ENCODE peak calls at places on chromosomes 12 and 14, in four cellular contexts. One of them, this sample, is unnamed.

GRCh38 chr14:72651081-72651480 is 242.8 kb downstream of the DPF3 start:
- DNase-seq in SK-N-SH: peak; percentile 51
- DNase-seq in GM12891: no peak
- DNase-seq in GM12892: no peak
- DNase-seq in this sample: no peak

GRCh38 chr14:64520699-64521098 is 16.1 kb downstream of the ZBTB1 start:
- DNase-seq in SK-N-SH: no peak
- DNase-seq in GM12891: no peak
- DNase-seq in GM12892: no peak
- DNase-seq in this sample: no peak

GRCh38 chr12:131387281-131388163 is 323.4 kb upstream of the SFSWAP start:
- DNase-seq in GM12891: no peak
- DNase-seq in GM12892: no peak
- DNase-seq in SK-N-SH: no peak
- DNase-seq in this sample: no peak

GRCh38 chr12:13367973-13368372 is 171.4 kb downstream of the EMP1 start:
- DNase-seq in SK-N-SH: no peak
- DNase-seq in GM12892: no peak
- DNase-seq in GM12891: no peak
- DNase-seq in this sample: no peak

GRCh38 chr14:21703357-21704339 is 30.0 kb upstream of the OR4E1 start:
- DNase-seq in GM12892: no peak
- DNase-seq in GM12891: no peak
- DNase-seq in SK-N-SH: no peak
- DNase-seq in this sample: no peak

GRCh38 chr12:42180990-42181611 is 36.4 kb upstream of the GXYLT1 start:
- DNase-seq in SK-N-SH: no peak
- DNase-seq in GM12892: no peak
- DNase-seq in GM12891: no peak
- DNase-seq in this sample: no peak

GRCh38 chr14:72603639-72604038 is 290.3 kb downstream of the DPF3 start:
- DNase-seq in SK-N-SH: no peak
- DNase-seq in GM12891: no peak
- DNase-seq in GM12892: no peak
- DNase-seq in this sample: no peak

GRCh38 chr14:21220874-21221477 is 48.3 kb downstream of the HNRNPC start:
- DNase-seq in SK-N-SH: no peak
- DNase-seq in GM12891: no peak
- DNase-seq in GM12892: no peak
- DNase-seq in this sample: no peak

GRCh38 chr12:131456301-131457027 is 254.4 kb upstream of the SFSWAP start:
- DNase-seq in GM12891: no peak
- DNase-seq in SK-N-SH: no peak
- DNase-seq in GM12892: no peak
- DNase-seq in this sample: no peak

GRCh38 chr12:2396448-2396871 is 343.7 kb downstream of the CACNA1C start:
- DNase-seq in GM12892: no peak
- DNase-seq in GM12891: no peak
- DNase-seq in SK-N-SH: no peak
- DNase-seq in this sample: no peak

GRCh38 chr12:5258498-5258897 is 173.4 kb upstream of the NTF3 start:
- DNase-seq in GM12891: no peak
- DNase-seq in GM12892: no peak
- DNase-seq in SK-N-SH: no peak
- DNase-seq in this sample: no peak

GRCh38 chr12:6432991-6433390 is 11.8 kb upstream of the CD27 start:
- DNase-seq in GM12892: no peak
- DNase-seq in SK-N-SH: no peak
- DNase-seq in GM12891: no peak
- DNase-seq in this sample: no peak

GRCh38 chr12:7146906-7147305 is 16.7 kb downstream of the CLSTN3 start:
- DNase-seq in SK-N-SH: no peak
- DNase-seq in GM12892: no peak
- DNase-seq in GM12891: no peak
- DNase-seq in this sample: no peak

GRCh38 chr14:99158150-99158549 is 113.8 kb downstream of the BCL11B start:
- DNase-seq in GM12892: no peak
- DNase-seq in SK-N-SH: no peak
- DNase-seq in GM12891: no peak
- DNase-seq in this sample: no peak

GRCh38 chr12:65534105-65534841 is 255.8 kb downstream of the MSRB3 start:
- DNase-seq in GM12891: no peak
- DNase-seq in GM12892: no peak
- DNase-seq in SK-N-SH: no peak
- DNase-seq in this sample: no peak

GRCh38 chr12:94699796-94700195 is 49.4 kb upstream of the TMCC3 start:
- DNase-seq in GM12892: no peak
- DNase-seq in SK-N-SH: no peak
- DNase-seq in GM12891: no peak
- DNase-seq in this sample: no peak

GRCh38 chr12:69835048-69835447 is 10.0 kb downstream of the MYRFL start:
- DNase-seq in SK-N-SH: no peak
- DNase-seq in GM12891: no peak
- DNase-seq in GM12892: no peak
- DNase-seq in this sample: no peak

GRCh38 chr12:22856120-22856699 is 231.2 kb downstream of the ETNK1 start:
- DNase-seq in SK-N-SH: peak; percentile 37
- DNase-seq in GM12891: no peak
- DNase-seq in GM12892: no peak
- DNase-seq in this sample: peak; percentile 12

GRCh38 chr12:89707623-89707991 is 1.0 kb downstream of the ATP2B1 start:
- DNase-seq in SK-N-SH: peak; percentile 60
- DNase-seq in GM12891: no peak
- DNase-seq in GM12892: no peak
- DNase-seq in this sample: peak; percentile 42

GRCh38 chr14:89041245-89041585 is 216.8 kb downstream of the TTC8 start:
- DNase-seq in GM12891: no peak
- DNase-seq in GM12892: no peak
- DNase-seq in SK-N-SH: peak; percentile 69
- DNase-seq in this sample: no peak

GRCh38 chr12:50275545-50275944 is 7.8 kb downstream of the LIMA1 start:
- DNase-seq in SK-N-SH: no peak
- DNase-seq in GM12891: no peak
- DNase-seq in GM12892: no peak
- DNase-seq in this sample: peak; percentile 62

GRCh38 chr14:75821828-75822521 is 159.8 kb downstream of the TGFB3 start:
- DNase-seq in GM12891: no peak
- DNase-seq in GM12892: no peak
- DNase-seq in SK-N-SH: no peak
- DNase-seq in this sample: no peak

GRCh38 chr12:3207174-3207573 is 130.0 kb downstream of the TSPAN9 start:
- DNase-seq in GM12892: no peak
- DNase-seq in SK-N-SH: no peak
- DNase-seq in GM12891: no peak
- DNase-seq in this sample: no peak

GRCh38 chr12:123998960-123999359 is 25.9 kb downstream of the ZNF664 start:
- DNase-seq in GM12892: no peak
- DNase-seq in GM12891: no peak
- DNase-seq in SK-N-SH: no peak
- DNase-seq in this sample: peak; percentile 43

GRCh38 chr14:97978336-97978735 is 1181.2 kb downstream of the VRK1 start:
- DNase-seq in GM12891: no peak
- DNase-seq in GM12892: no peak
- DNase-seq in SK-N-SH: peak; percentile 56
- DNase-seq in this sample: peak; percentile 2

GRCh38 chr12:123937707-123938600 is 34.7 kb downstream of the CCDC92 start:
- DNase-seq in SK-N-SH: no peak
- DNase-seq in GM12891: peak; percentile 56
- DNase-seq in GM12892: no peak
- DNase-seq in this sample: no peak

GRCh38 chr14:64556526-64556925 is 6.8 kb downstream of the PPP1R36 start:
- DNase-seq in SK-N-SH: no peak
- DNase-seq in GM12892: no peak
- DNase-seq in GM12891: no peak
- DNase-seq in this sample: no peak

GRCh38 chr14:69713127-69713800 is 53.7 kb upstream of the SRSF5 start:
- DNase-seq in GM12892: no peak
- DNase-seq in GM12891: no peak
- DNase-seq in SK-N-SH: no peak
- DNase-seq in this sample: no peak

GRCh38 chr12:27462851-27463250 is 16.3 kb downstream of the SMCO2 start:
- DNase-seq in GM12892: no peak
- DNase-seq in SK-N-SH: no peak
- DNase-seq in GM12891: no peak
- DNase-seq in this sample: no peak

GRCh38 chr12:45981075-45981837 is 9.1 kb downstream of the SCAF11 start:
- DNase-seq in SK-N-SH: no peak
- DNase-seq in GM12892: no peak
- DNase-seq in GM12891: no peak
- DNase-seq in this sample: no peak

GRCh38 chr14:93936245-93936644 is 9.1 kb downstream of the FAM181A start:
- DNase-seq in GM12892: no peak
- DNase-seq in GM12891: no peak
- DNase-seq in SK-N-SH: peak; percentile 61
- DNase-seq in this sample: peak; percentile 18

GRCh38 chr12:22164101-22164500 is 118.1 kb downstream of the CMAS start:
- DNase-seq in SK-N-SH: no peak
- DNase-seq in GM12891: no peak
- DNase-seq in GM12892: no peak
- DNase-seq in this sample: no peak

GRCh38 chr12:94282675-94283074 is 134.3 kb downstream of the PLXNC1 start:
- DNase-seq in SK-N-SH: no peak
- DNase-seq in GM12892: no peak
- DNase-seq in GM12891: no peak
- DNase-seq in this sample: no peak

GRCh38 chr14:20381341-20381740 is 32.0 kb downstream of the TEP1 start:
- DNase-seq in SK-N-SH: no peak
- DNase-seq in GM12891: no peak
- DNase-seq in GM12892: no peak
- DNase-seq in this sample: no peak

GRCh38 chr12:98453070-98453469 is 62.3 kb upstream of the TMPO start:
- DNase-seq in GM12891: no peak
- DNase-seq in GM12892: no peak
- DNase-seq in SK-N-SH: no peak
- DNase-seq in this sample: no peak

GRCh38 chr12:98453492-98453891 is 61.9 kb upstream of the TMPO start:
- DNase-seq in GM12891: no peak
- DNase-seq in GM12892: no peak
- DNase-seq in SK-N-SH: no peak
- DNase-seq in this sample: no peak

GRCh38 chr12:98456583-98457573 is 58.5 kb upstream of the TMPO start:
- DNase-seq in GM12891: peak; percentile 44
- DNase-seq in SK-N-SH: peak; percentile 65
- DNase-seq in GM12892: peak; percentile 21
- DNase-seq in this sample: peak; percentile 39
- TF ChIP-seq TAF1 in GM12891: no peak
- TF ChIP-seq TAF1 in SK-N-SH: no peak
- TF ChIP-seq TAF1 in GM12892: no peak
- TF ChIP-seq TAF1 in this sample: no peak

GRCh38 chr14:24051162-24051788 is 534 bp upstream of the CARMIL3 start:
- DNase-seq in GM12892: peak; percentile 26
- DNase-seq in SK-N-SH: no peak
- DNase-seq in GM12891: peak; percentile 20
- DNase-seq in this sample: no peak
- TF ChIP-seq TAF1 in GM12892: no peak
- TF ChIP-seq TAF1 in SK-N-SH: no peak
- TF ChIP-seq TAF1 in GM12891: no peak
- TF ChIP-seq TAF1 in this sample: no peak

DNA sequence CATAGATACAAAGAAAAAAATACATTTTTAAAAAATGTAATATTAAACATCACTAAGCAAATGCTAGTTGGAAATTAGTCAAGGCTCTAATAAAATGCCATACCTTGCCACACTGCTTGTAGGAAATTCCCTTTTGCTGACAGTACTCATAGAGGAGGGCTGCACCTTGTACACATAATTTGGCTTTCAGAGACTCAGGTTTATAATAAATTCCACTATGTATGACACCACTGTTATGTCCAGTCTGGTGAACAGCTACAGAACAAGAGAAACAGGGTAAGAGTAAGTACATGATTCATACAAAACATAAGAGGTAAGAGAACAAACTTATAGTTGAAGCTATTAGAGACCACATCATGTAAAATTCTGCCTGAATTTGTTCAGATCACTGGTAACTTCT is 10.1 kb downstream of the L2HGDH start:
- DNase-seq in GM12891: no peak
- DNase-seq in GM12892: no peak
- DNase-seq in SK-N-SH: no peak
- DNase-seq in this sample: no peak
- TF ChIP-seq TAF1 in GM12891: no peak
- TF ChIP-seq TAF1 in GM12892: no peak
- TF ChIP-seq TAF1 in SK-N-SH: no peak
- TF ChIP-seq TAF1 in this sample: no peak

DNA sequence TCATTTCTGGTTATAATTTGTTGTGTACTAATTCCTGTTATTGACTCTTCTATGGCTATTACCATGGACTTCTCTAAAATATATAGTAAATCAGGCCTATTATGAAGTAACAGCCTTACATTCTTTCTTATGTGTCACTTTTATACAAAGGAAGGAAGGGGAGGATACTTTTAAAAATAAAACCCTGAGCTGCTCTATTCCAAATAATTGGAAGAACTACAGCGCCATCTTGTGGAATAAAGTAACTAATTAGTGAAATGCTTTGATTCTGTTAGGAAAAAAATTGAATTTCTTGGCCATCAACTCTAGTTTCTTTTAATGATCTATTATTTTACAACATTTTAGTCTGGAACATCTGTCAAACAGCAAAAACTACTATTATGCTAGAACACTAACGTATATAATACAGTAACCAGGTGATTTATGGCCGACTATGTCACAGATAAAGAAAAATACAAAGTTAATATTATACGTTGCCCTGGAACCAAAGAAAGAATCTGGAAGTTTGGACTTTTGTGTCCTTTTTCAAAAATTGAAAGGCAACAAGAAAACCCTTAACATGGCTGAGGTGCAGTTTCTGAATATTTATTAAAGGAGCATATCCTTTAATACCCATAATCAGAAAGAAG is 55.0 kb upstream of the NELL2 start:
- DNase-seq in SK-N-SH: peak; percentile 34
- DNase-seq in GM12891: no peak
- DNase-seq in GM12892: no peak
- DNase-seq in this sample: peak; percentile 27
- TF ChIP-seq TAF1 in SK-N-SH: no peak
- TF ChIP-seq TAF1 in GM12891: no peak
- TF ChIP-seq TAF1 in GM12892: no peak
- TF ChIP-seq TAF1 in this sample: no peak

DNA sequence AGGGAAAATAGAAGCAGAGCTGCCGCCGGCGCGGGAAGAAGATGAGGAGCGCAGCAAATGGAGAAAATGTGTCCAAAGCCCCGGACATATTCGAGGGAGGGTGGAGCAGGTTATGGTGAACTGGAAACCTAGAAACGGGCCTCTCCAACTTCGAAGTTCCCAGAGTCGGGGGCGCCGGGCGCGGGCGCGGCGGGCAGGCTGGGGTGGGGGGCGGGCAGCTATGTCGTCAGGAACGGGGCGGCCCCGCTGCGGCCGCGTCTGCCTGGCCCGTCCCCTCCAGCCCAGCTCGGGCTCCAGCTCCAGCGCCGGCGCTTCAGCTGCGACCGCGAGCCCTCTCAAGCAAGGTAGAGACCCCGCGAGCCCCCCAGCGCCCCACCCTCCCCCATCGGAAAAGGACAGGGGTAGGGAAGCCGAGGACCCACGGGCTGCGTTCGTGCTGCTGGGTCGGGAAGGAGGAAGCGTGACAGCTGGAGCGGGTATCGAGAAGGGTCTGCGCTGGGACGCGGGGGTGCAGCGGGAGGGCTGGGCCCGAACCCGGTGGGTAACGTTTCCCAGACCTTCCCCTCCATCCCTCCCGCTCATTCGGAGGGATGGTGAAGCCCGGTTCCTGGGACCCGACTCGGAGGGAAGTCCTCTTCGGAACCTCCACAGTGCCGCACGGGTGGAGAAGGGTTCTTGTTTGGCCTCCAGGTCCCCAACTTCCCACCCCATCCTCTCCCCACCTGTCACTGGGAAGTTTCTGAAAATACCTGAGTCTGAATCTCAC is 1.0 kb downstream of the DGKA start:
- DNase-seq in SK-N-SH: peak; percentile 88
- DNase-seq in GM12892: no peak
- DNase-seq in GM12891: no peak
- DNase-seq in this sample: peak; percentile 67
- TF ChIP-seq TAF1 in SK-N-SH: no peak
- TF ChIP-seq TAF1 in GM12892: no peak
- TF ChIP-seq TAF1 in GM12891: no peak
- TF ChIP-seq TAF1 in this sample: no peak